ENCODE peak calls at places on chromosomes 4 and X, in five cellular contexts. T is MV-4-11; J is NCI-H1105 treated with DMSO at 0.1 percent for 48 hours; G is fibroblast of the aortic adventitia; O is activated CD4-positive, alpha-beta T cell treated with anti-CD3 and anti-CD28 coated beads, Interleukin-2, amount 10 ng/mL, durations not matched to agents 24 days and 14 days. X is an unnamed sample.

GRCh38 chrX:50206753-50207152 is 2.2 kb downstream of the CCNB3 start:
- DNase-seq in J (no peak), T (no peak), O (peak; percentile 37), G (no peak), X (no peak)

GRCh38 chr4:105808459-105809041 is 86.7 kb upstream of the NPNT start:
- DNase-seq in G (peak; percentile 86), O (no peak), J (no peak), T (no peak), X (no peak)

GRCh38 chr4:156322592-156322991 is 368.9 kb upstream of the CTSO start:
- DNase-seq in T (no peak), O (no peak), G (peak; percentile 75), J (no peak), X (no peak)

GRCh38 chr4:99572527-99573240 is 1.9 kb upstream of the MTTP start:
- DNase-seq in T (no peak), J (no peak), G (no peak), O (no peak), X (no peak)

GRCh38 chrX:16320765-16321355 is 153.6 kb downstream of the MAGEB17 start:
- DNase-seq in T (no peak), J (no peak), G (peak; percentile 21), O (no peak), X (no peak)

GRCh38 chrX:154486396-154487207 is at the start of gene UBL4A:
- DNase-seq in J (peak; percentile 48), G (peak; percentile 15), T (peak; percentile 16), O (peak; percentile 87), X (peak; percentile 62)

GRCh38 chr4:110091426-110091825 is 107.0 kb downstream of the ELOVL6 start:
- DNase-seq in O (no peak), G (peak; percentile 71), J (no peak), T (no peak), X (no peak)

GRCh38 chr4:6891436-6892170 is 18.0 kb upstream of the TBC1D14 start:
- DNase-seq in J (no peak), T (peak; percentile 61), O (no peak), G (peak; percentile 28), X (no peak)

GRCh38 chr4:68152411-68152810 is 22.7 kb upstream of the TMPRSS11F start:
- DNase-seq in T (no peak), O (no peak), J (no peak), G (peak; percentile 41), X (no peak)

GRCh38 chr4:84938316-84938715 is 28.2 kb downstream of the WDFY3 start:
- DNase-seq in T (no peak), J (no peak), O (no peak), G (peak; percentile 88), X (no peak)

GRCh38 chr4:113823291-113823659 is 61.7 kb upstream of the CAMK2D start:
- DNase-seq in G (no peak), O (no peak), J (no peak), T (peak; percentile 91), X (no peak)

GRCh38 chrX:31870267-31870666 is 798.4 kb upstream of the FTHL17 start:
- DNase-seq in T (no peak), O (no peak), J (no peak), G (no peak), X (no peak)

GRCh38 chr4:15132739-15133138 is 130.5 kb downstream of the CPEB2 start:
- DNase-seq in G (no peak), O (no peak), J (no peak), T (no peak), X (no peak)

GRCh38 chr4:77586953-77587383 is 18.7 kb upstream of the CXCL13 start:
- DNase-seq in G (no peak), J (no peak), O (peak; percentile 89), T (peak; percentile 99), X (no peak)

GRCh38 chrX:109384569-109385174 is 97.2 kb downstream of the GUCY2F start:
- DNase-seq in T (peak; percentile 21), J (peak; percentile 1), G (peak; percentile 54), O (no peak), X (peak; percentile 1)

GRCh38 chrX:9329056-9329455 is 135.8 kb upstream of the TBL1X start:
- DNase-seq in T (no peak), O (no peak), J (no peak), G (no peak), X (no peak)

GRCh38 chrX:88135735-88136134 is 611.3 kb upstream of the CPXCR1 start:
- DNase-seq in O (no peak), J (peak; percentile 26), G (no peak), T (no peak), X (no peak)

X was measured in OCI-LY7.